ENCODE peak calls at places on chromosomes 6 and 20, in eight cellular contexts. Y is fibroblast of lung, Z is endothelial cell of umbilical vein, S is OCI-LY7, B is PC-9, A is PC-3, J is hepatocyte, F is HCT116. R is an unnamed sample.
A peak's percentile ranks its signal among the peaks of the same experiment; 100 is the strongest.

GRCh38 chr6:50143011-50143719 is 93.4 kb upstream of the DEFB112 start:
- DNase-seq in Y (no peak), F (no peak), A (peak; percentile 27), B (no peak), J (no peak), Z (no peak), S (no peak), R (no peak)

GRCh38 chr20:64090165-64090564 is 6.0 kb upstream of the LKAAEAR1 start:
- DNase-seq in B (no peak), Y (no peak), S (no peak), Z (no peak), J (no peak), A (no peak), F (no peak), R (no peak)

GRCh38 chr6:36649721-36650484 is 28.6 kb upstream of the CDKN1A start:
- DNase-seq in B (no peak), Y (no peak), F (no peak), Z (no peak), S (peak; percentile 33), J (no peak), A (no peak), R (no peak)

GRCh38 chr6:90019216-90019615 is 124.9 kb downstream of the GJA10 start:
- DNase-seq in A (no peak), S (no peak), J (no peak), B (no peak), F (no peak), Y (no peak), Z (no peak), R (no peak)

GRCh38 chr20:57716893-57717292 is 7.1 kb upstream of the PMEPA1 start:
- DNase-seq in B (no peak), A (no peak), S (no peak), Z (no peak), F (no peak), Y (no peak), J (no peak), R (no peak)

GRCh38 chr6:28474441-28475219 is 31.3 kb upstream of the ZSCAN23 start:
- DNase-seq in B (peak; percentile 74), A (peak; percentile 85), S (peak; percentile 4), Z (peak; percentile 72), Y (peak; percentile 82), J (peak; percentile 79), F (peak; percentile 88), R (peak; percentile 61)

GRCh38 chr20:20466341-20466879 is 98.5 kb downstream of the INSM1 start:
- DNase-seq in B (no peak), Z (no peak), Y (peak; percentile 91), A (no peak), J (no peak), F (no peak), S (peak; percentile 76), R (peak; percentile 50)

GRCh38 chr6:108920751-108921150 is 72.5 kb downstream of the ARMC2 start:
- DNase-seq in B (no peak), F (no peak), J (no peak), Z (no peak), A (no peak), Y (no peak), S (no peak), R (no peak)

GRCh38 chr6:75563032-75563431 is 38.6 kb upstream of the SENP6 start:
- DNase-seq in B (no peak), Z (peak; percentile 35), S (peak; percentile 49), J (peak; percentile 32), Y (peak; percentile 32), F (peak; percentile 48), A (peak; percentile 48), R (peak; percentile 69)

GRCh38 chr6:121413831-121414368 is 21.5 kb upstream of the GJA1 start:
- DNase-seq in S (no peak), B (no peak), F (no peak), Z (no peak), Y (peak; percentile 57), J (no peak), A (no peak), R (no peak)

GRCh38 chr6:3209114-3210023 is 18.1 kb downstream of the TUBB2B start:
- DNase-seq in B (peak; percentile 98), S (peak; percentile 42), Z (no peak), Y (peak; percentile 99), J (peak; percentile 95), F (peak; percentile 96), A (peak; percentile 99), R (no peak)

DNA sequence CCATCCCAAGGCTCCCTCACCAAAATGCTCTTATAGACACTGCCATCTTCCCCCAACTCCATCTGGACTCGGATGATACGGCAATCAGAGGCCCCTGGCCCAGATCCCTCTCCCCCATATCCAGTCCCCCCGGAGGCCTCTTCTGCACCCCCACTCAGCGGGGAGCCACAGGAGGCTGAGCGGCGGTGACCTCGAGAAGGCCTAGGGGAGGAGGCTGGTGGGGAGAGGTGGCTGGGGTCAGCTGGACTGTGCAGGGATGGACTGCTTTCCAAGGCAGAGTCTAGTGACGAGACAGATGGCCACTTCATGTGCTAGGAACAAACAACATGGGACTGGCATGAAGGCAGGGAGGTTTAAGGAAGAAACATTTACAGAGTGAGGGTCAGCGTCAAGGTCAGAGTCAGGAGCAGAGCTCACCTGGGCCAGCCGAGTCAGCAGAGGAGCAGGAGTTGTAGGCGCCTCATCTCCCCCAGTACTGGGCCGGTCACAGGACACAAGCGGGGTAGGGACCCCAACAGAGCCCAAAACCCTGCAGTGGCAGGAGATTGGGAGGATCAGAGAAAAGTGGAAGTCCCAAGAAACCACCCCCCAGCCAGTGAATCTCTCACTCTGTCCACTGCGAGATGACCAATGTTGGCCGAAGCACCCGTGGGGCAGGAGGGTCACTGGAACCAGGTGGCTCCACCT is 3.7 kb downstream of the PFDN6 start:
- DNase-seq in Z (no peak), S (no peak), A (no peak), Y (no peak), J (no peak), B (peak; percentile 0), F (no peak), R (no peak)
- H3K27ac ChIP-seq in Z (no peak overlapping the region), S (no peak overlapping the region), A (no peak overlapping the region), Y (no peak overlapping the region), J (no peak overlapping the region), B (no peak overlapping the region), F (no peak overlapping the region), R (no peak overlapping the region)

GRCh38 chr6:35493307-35493983 is 3.4 kb downstream of the TEAD3 start:
- DNase-seq in Z (no peak), S (no peak), J (no peak), F (no peak), Y (no peak), B (no peak), A (no peak), R (no peak)
- H3K4me2 ChIP-seq in Z (no peak overlapping the region), S (no peak overlapping the region), J (peak overlapping the region; percentile 97), F (no peak overlapping the region), Y (peak overlapping the region; percentile 52), B (no peak overlapping the region), A (no peak overlapping the region), R (no peak overlapping the region)

GRCh38 chr20:61882716-61883615 is 182.7 kb downstream of the TAF4 start:
- DNase-seq in Y (no peak), A (no peak), Z (no peak), B (no peak), J (no peak), F (no peak), S (no peak), R (no peak)

GRCh38 chr20:61886721-61887658 is 178.7 kb downstream of the TAF4 start:
- DNase-seq in A (peak; percentile 54), S (peak; percentile 69), Z (peak; percentile 1), J (peak; percentile 60), Y (peak; percentile 46), F (peak; percentile 23), B (no peak), R (peak; percentile 30)

GRCh38 chr20:61885759-61886715 is 179.6 kb downstream of the TAF4 start:
- DNase-seq in A (no peak), S (no peak), Y (no peak), F (no peak), B (no peak), Z (no peak), J (no peak), R (no peak)

GRCh38 chr20:61883867-61884393 is 181.8 kb downstream of the TAF4 start:
- DNase-seq in B (no peak), F (no peak), J (no peak), A (no peak), Z (no peak), Y (peak; percentile 33), S (no peak), R (no peak)

DNA sequence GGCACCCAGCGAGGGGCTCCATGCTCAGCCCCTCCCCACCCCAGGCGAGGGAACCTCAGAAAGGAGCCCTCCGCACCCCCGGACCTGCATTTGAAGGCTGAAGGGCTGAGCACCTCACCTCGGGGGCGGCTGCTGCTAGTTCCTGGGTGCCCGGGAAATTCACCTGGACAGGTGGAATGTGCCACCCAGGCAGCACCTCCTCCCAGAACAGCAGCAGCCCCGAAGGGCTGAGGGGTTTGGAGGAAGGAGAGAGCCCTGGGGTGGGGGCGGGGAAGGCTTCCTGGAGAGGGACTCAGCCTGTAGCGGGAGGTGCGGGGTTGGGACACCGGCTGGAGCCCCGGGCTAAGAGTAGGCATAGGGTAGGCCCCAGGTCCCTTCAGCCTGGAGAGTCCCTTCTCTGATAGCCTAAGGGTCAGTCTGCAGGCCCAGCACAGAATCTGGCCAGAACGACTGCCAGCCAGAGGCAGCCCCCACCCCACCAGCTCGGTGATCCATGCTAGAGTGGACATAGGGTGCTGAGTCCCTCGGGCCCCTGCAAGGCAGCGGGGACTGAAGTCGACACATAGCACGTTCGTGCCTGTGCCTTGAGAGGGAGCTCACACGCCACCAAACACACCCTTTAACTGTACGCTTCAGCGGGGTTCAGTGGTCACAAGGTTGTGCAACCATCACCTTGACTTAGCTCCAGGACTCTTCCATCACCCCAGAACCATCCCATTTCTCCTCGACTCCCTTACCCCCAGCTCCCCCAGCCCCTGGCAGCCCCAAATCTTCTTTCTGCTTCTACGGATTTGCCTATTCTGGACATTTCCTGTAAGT is 180.9 kb downstream of the TAF4 start:
- DNase-seq in Y (no peak), B (no peak), S (no peak), J (no peak), F (no peak), A (no peak), Z (no peak), R (no peak)
- H3K27ac ChIP-seq in Y (no peak overlapping the region), B (no peak overlapping the region), S (no peak overlapping the region), J (no peak overlapping the region), F (no peak overlapping the region), A (no peak overlapping the region), Z (no peak overlapping the region), R (no peak overlapping the region)

GRCh38 chr20:38617830-38618196 is 16.2 kb downstream of the ARHGAP40 start:
- DNase-seq in J (no peak), S (no peak), F (no peak), A (no peak), B (no peak), Y (no peak), Z (no peak), R (no peak)
- H3K4me2 ChIP-seq in J (no peak overlapping the region), S (no peak overlapping the region), F (no peak overlapping the region), A (no peak overlapping the region), B (peak overlapping the region; percentile 73), Y (no peak overlapping the region), Z (no peak overlapping the region), R (no peak overlapping the region)

GRCh38 chr20:62133864-62134263 is 9.3 kb downstream of the PSMA7 start:
- DNase-seq in B (no peak), F (no peak), Y (no peak), J (no peak), S (no peak), A (no peak), Z (no peak), R (no peak)
- H3K27ac ChIP-seq in B (no peak overlapping the region), F (no peak overlapping the region), Y (no peak overlapping the region), J (no peak overlapping the region), S (no peak overlapping the region), A (no peak overlapping the region), Z (no peak overlapping the region), R (no peak overlapping the region)